ENCODE peak calls at places on chromosome 11, in six cellular contexts. C, U, E, F, I and L are unnamed samples.

GRCh38 chr11:83132191-83132590 is 24.7 kb upstream of the PCF11 start:
- DNase-seq in C (no peak), U (no peak), E (no peak), F (no peak), I (no peak), L (no peak)

GRCh38 chr11:132343445-132343844 is 973.0 kb downstream of the NTM start:
- DNase-seq in C (no peak), U (no peak), E (no peak), F (no peak), I (no peak), L (no peak)

GRCh38 chr11:59224419-59224928 is 11.7 kb upstream of the MPEG1 start:
- DNase-seq in C (no peak), U (no peak), E (no peak), F (no peak), I (no peak), L (no peak)

GRCh38 chr11:114379394-114380069 is 20.8 kb downstream of the C11orf71 start:
- DNase-seq in C (no peak), U (no peak), E (no peak), F (no peak), I (no peak), L (no peak)

GRCh38 chr11:92886243-92886905 is 83.1 kb upstream of the MTNR1B start:
- DNase-seq in C (peak; percentile 67), U (peak; percentile 46), E (no peak), F (peak; percentile 3), I (peak; percentile 67), L (peak; percentile 37)

GRCh38 chr11:92415246-92415645 is 190.6 kb downstream of the FAT3 start:
- DNase-seq in C (no peak), U (no peak), E (no peak), F (no peak), I (no peak), L (no peak)

GRCh38 chr11:14905104-14906033 is 13.3 kb upstream of the CYP2R1 start:
- DNase-seq in C (peak; percentile 19), U (no peak), E (peak; percentile 71), F (no peak), I (peak; percentile 88), L (peak; percentile 65)

GRCh38 chr11:19557720-19558140 is 154.9 kb upstream of the NAV2 start:
- DNase-seq in C (peak; percentile 72), U (peak; percentile 61), E (peak; percentile 73), F (no peak), I (peak; percentile 82), L (peak; percentile 88)

GRCh38 chr11:120324932-120325810 is at the start of gene TLCD5:
- DNase-seq in C (peak; percentile 46), U (peak; percentile 54), E (peak; percentile 56), F (no peak), I (peak; percentile 69), L (peak; percentile 36)

GRCh38 chr11:44893250-44894216 is 57.1 kb downstream of the TP53I11 start:
- DNase-seq in C (peak; percentile 42), U (no peak), E (no peak), F (no peak), I (peak; percentile 69), L (no peak)

GRCh38 chr11:102685769-102686168 is 19.8 kb downstream of the MMP27 start:
- DNase-seq in C (no peak), U (no peak), E (no peak), F (no peak), I (no peak), L (no peak)

GRCh38 chr11:30346068-30346688 is 23.3 kb downstream of the ARL14EP start:
- DNase-seq in C (peak; percentile 47), U (peak; percentile 15), E (no peak), F (no peak), I (no peak), L (no peak)

GRCh38 chr11:117457835-117458234 is 130.2 kb downstream of the CEP164 start:
- DNase-seq in C (no peak), U (no peak), E (no peak), F (no peak), I (no peak), L (no peak)

GRCh38 chr11:16346975-16347374 is 9.4 kb downstream of the SOX6 start:
- DNase-seq in C (no peak), U (no peak), E (no peak), F (no peak), I (no peak), L (no peak)

GRCh38 chr11:64007629-64008282 is 21.5 kb downstream of the OTUB1 start:
- DNase-seq in C (no peak), U (peak; percentile 54), E (peak; percentile 84), F (no peak), I (peak; percentile 92), L (peak; percentile 65)
- H3K4me3 ChIP-seq in C (no peak overlapping the region), U (peak overlapping the region; percentile 43), E (peak overlapping the region; percentile 49), F (no peak overlapping the region), I (peak overlapping the region; percentile 34), L (peak overlapping the region; percentile 48)

DNA sequence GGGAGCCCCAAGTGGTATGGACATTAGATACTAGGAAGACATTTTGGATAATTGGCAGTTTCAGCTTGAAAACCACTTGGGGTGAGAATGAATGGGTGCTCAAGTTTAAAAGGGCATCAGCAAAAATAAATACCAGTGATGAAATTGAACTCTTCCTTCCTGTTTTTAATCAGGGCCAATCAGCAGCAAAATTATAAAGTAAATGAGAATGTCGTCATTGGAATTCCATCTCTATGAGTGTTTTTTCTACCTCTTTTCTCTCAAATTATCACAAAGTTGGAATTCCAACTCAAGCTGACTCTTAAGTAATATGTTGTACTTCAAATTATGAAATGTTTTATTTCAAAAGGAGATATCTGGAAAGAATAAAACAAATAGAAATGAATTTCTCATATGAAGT is 730.6 kb downstream of the METTL15 start:
- DNase-seq in C (no peak), U (no peak), E (no peak), F (no peak), I (no peak), L (no peak)
- H3K4me1 ChIP-seq in C (no peaks in the 10 kb centered on the region), U (peaks cover 2% of the 10 kb centered on the region), E (no peaks in the 10 kb centered on the region), F (no peaks in the 10 kb centered on the region), I (no peaks in the 10 kb centered on the region), L (no peaks in the 10 kb centered on the region)

DNA sequence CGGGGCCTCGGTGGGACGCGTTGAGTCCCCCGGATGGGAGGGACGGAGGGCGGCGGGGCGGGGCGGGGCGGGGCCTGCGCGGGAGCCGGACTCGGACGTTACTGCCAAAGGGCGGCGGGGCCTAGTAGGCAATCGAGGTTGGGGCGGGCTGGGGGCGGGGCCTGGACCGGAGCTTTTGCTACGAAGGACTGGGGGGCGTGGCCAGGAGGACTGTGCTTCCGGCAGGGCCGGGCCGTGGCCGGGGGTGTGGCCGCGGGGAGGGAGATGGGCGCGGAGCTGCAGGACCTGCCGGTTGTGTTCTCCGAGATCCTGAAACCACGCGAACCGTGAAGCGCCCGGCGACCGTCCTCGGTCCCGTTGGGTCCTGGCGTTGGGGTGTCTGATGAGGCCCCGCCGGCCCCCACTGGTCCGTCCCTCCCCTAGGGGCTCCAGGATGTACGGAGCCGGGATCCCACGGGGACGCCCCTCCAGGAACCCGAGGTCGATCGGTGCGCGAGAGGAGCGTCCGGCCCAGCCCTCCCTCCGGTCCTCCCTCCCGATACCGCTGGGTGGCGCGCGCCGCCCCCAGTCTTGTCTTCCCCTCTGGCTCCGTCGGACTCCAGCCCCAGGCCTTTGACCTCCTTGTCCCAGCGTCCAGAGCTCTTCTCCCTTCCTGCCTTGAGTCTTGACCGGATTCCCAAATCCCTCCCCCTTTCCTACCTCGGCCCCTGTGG is 649 bp upstream of the NUDT8 start:
- DNase-seq in C (peak; percentile 99), U (peak; percentile 93), E (peak; percentile 98), F (peak; percentile 75), I (peak; percentile 99), L (peak; percentile 100)
- TF ChIP-seq POLR2A in C (peak; percentile 94), U (peak; percentile 18), E (no peak), F (peak; percentile 82), I (peak; percentile 21), L (peak; percentile 96)

GRCh38 chr11:100557830-100558611 is 129.1 kb upstream of the ARHGAP42 start:
- DNase-seq in C (no peak), U (no peak), E (no peak), F (no peak), I (no peak), L (no peak)
- H3K4me3 ChIP-seq in C (no peak overlapping the region), U (no peak overlapping the region), E (no peak overlapping the region), F (no peak overlapping the region), I (no peak overlapping the region), L (no peak overlapping the region)

DNA sequence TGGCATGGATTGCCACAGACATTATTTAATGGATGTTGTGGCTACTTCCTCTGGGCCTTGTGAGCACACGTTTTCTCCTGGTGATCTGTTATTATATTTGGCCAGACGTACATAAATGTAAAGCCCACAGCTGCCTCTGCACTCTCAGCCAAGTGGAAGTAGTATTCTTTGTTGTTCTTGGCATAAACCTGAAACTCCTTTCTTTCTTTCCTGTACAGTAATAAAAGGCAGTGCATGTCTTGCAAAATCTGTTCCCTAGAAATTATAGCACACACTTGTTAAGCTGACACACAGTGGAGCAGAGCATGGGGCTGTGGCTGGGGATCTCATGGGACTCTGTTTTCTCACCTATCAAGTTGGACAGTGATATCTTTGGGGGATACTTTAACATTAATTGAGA is 20.8 kb downstream of the PANX1 start:
- DNase-seq in C (no peak), U (no peak), E (no peak), F (no peak), I (no peak), L (no peak)
- H3K4me1 ChIP-seq in C (peaks cover 3% of the 10 kb centered on the region), U (peaks cover 30% of the 10 kb centered on the region), E (peaks cover 33% of the 10 kb centered on the region), F (peaks cover 16% of the 10 kb centered on the region), I (peaks cover 20% of the 10 kb centered on the region), L (peaks cover 30% of the 10 kb centered on the region)